ENCODE peak calls at places on chromosome 15, in six cellular contexts. O is activated T-cell treated with anti-CD3 and anti-CD28 coated beads, Interleukin-2, amount 50 U/mL, for 72 hours; J is T47D; X is Caki2; V is stimulated activated CD4-positive, alpha-beta T cell treated with anti-CD3 and anti-CD28 coated beads, Interleukin-1b, Interleukin-23, amount 100 ng/mL, for 1 hour; S is RPMI7951. D is an unnamed sample.

GRCh38 chr15:76342382-76343201 is 6.0 kb downstream of the ISL2 start:
- DNase-seq in X (no peak), O (peak; percentile 28), V (no peak), S (no peak), J (no peak), D (no peak)

GRCh38 chr15:34318277-34319079 is 19.1 kb downstream of the SLC12A6 start:
- DNase-seq in J (peak; percentile 78), S (peak; percentile 77), X (peak; percentile 69), O (peak; percentile 27), V (no peak), D (no peak)

GRCh38 chr15:69090197-69090948 is 70.1 kb upstream of the GLCE start:
- DNase-seq in J (no peak), S (peak; percentile 61), O (no peak), X (peak; percentile 51), V (no peak), D (no peak)

GRCh38 chr15:48363474-48363873 is 32.2 kb downstream of the DUT start:
- DNase-seq in X (no peak), V (no peak), J (no peak), O (no peak), S (no peak), D (no peak)

GRCh38 chr15:100881573-100882336 is 2.1 kb downstream of the ALDH1A3 start:
- DNase-seq in V (no peak), J (no peak), X (no peak), O (no peak), S (no peak), D (no peak)

GRCh38 chr15:67822537-67823370 is 2.6 kb upstream of the SKOR1 start:
- DNase-seq in J (no peak), S (no peak), O (no peak), V (no peak), X (no peak), D (no peak)

GRCh38 chr15:79403501-79403900 is 28.6 kb upstream of the MINAR1 start:
- DNase-seq in S (no peak), V (no peak), X (no peak), J (no peak), O (no peak), D (no peak)

GRCh38 chr15:98403169-98403568 is 245.2 kb upstream of the IGF1R start:
- DNase-seq in O (no peak), V (no peak), J (no peak), S (no peak), X (no peak), D (no peak)

GRCh38 chr15:79031201-79031600 is 59.4 kb downstream of the RASGRF1 start:
- DNase-seq in V (no peak), S (no peak), O (no peak), X (no peak), J (no peak), D (no peak)

GRCh38 chr15:24956131-24956838 is 1.5 kb downstream of the SNRPN start:
- DNase-seq in O (peak; percentile 59), J (peak; percentile 79), V (peak; percentile 29), X (peak; percentile 83), S (peak; percentile 62), D (no peak)

GRCh38 chr15:90530250-90531051 is 728 bp downstream of the CRTC3 start:
- DNase-seq in O (peak; percentile 68), V (no peak), S (peak; percentile 34), J (peak; percentile 55), X (peak; percentile 40), D (no peak)

GRCh38 chr15:62807539-62808130 is 234.9 kb upstream of the TPM1 start:
- DNase-seq in O (no peak), V (no peak), S (no peak), X (no peak), J (no peak), D (no peak)

GRCh38 chr15:38080651-38081271 is 146.3 kb downstream of the TMCO5A start:
- DNase-seq in O (no peak), X (no peak), V (no peak), S (no peak), J (no peak), D (no peak)

GRCh38 chr15:78944669-78945407 is at the start of gene CTSH:
- DNase-seq in O (peak; percentile 75), S (peak; percentile 58), X (peak; percentile 51), V (peak; percentile 36), J (peak; percentile 72), D (peak; percentile 30)

GRCh38 chr15:83559310-83559966 is 94.5 kb upstream of the ADAMTSL3 start:
- DNase-seq in X (peak; percentile 36), S (peak; percentile 60), V (no peak), O (peak; percentile 34), J (peak; percentile 77), D (no peak)

GRCh38 chr15:45637552-45638033 is 2.8 kb downstream of the SQOR start:
- DNase-seq in J (peak; percentile 41), O (peak; percentile 61), S (peak; percentile 86), X (peak; percentile 52), V (no peak), D (no peak)

GRCh38 chr15:48925714-48926223 is 38.0 kb downstream of the SHC4 start:
- DNase-seq in V (no peak), X (peak; percentile 86), J (no peak), O (peak; percentile 36), S (peak; percentile 97), D (no peak)

GRCh38 chr15:32818758-32819405 is 101.1 kb downstream of the GREM1 start:
- DNase-seq in V (no peak), J (no peak), O (no peak), X (peak; percentile 90), S (peak; percentile 93), D (no peak)

GRCh38 chr15:92159906-92160841 is 233.5 kb upstream of the ST8SIA2 start:
- DNase-seq in X (no peak), S (no peak), J (no peak), V (no peak), O (no peak), D (no peak)

GRCh38 chr15:51030649-51031316 is 63.9 kb downstream of the TNFAIP8L3 start:
- DNase-seq in V (no peak), O (no peak), S (peak; percentile 86), X (peak; percentile 59), J (peak; percentile 52), D (no peak)

GRCh38 chr15:36914962-36915808 is 185.2 kb downstream of the MEIS2 start:
- DNase-seq in V (no peak), O (no peak), X (no peak), J (no peak), S (no peak), D (no peak)

GRCh38 chr15:52132066-52132465 is 19.5 kb upstream of the BCL2L10 start:
- DNase-seq in V (no peak), S (no peak), X (no peak), O (no peak), J (no peak), D (no peak)

GRCh38 chr15:37536967-37537624 is 397.3 kb upstream of the TMCO5A start:
- DNase-seq in O (no peak), V (no peak), S (peak; percentile 11), J (no peak), X (peak; percentile 17), D (no peak)

GRCh38 chr15:88704791-88705768 is 66.3 kb downstream of the ISG20 start:
- DNase-seq in J (peak; percentile 25), S (peak; percentile 52), V (no peak), X (no peak), O (no peak), D (no peak)

GRCh38 chr15:67578020-67578600 is 35.6 kb downstream of the MAP2K5 start:
- DNase-seq in S (no peak), J (no peak), X (no peak), V (no peak), O (no peak), D (no peak)

D was measured in cortex of kidney.